ENCODE peak calls at places on chromosomes 6 and 20, in six cellular contexts. C, L, X, E, O and D are unnamed samples.

GRCh38 chr20:51493346-51493791 is 49.1 kb downstream of the NFATC2 start:
- DNase-seq in C (no peak), L (no peak), X (no peak), E (no peak), O (no peak), D (no peak)

GRCh38 chr6:28252507-28252975 is 472 bp upstream of the ZKSCAN4 start:
- DNase-seq in C (no peak), L (no peak), X (no peak), E (no peak), O (peak), D (no peak)

GRCh38 chr6:88008821-88009220 is 38.8 kb upstream of the SPACA1 start:
- DNase-seq in C (no peak), L (no peak), X (no peak), E (no peak), O (no peak), D (no peak)

GRCh38 chr6:106730672-106731071 is 101.3 kb downstream of the QRSL1 start:
- DNase-seq in C (no peak), L (peak), X (no peak), E (no peak), O (no peak), D (no peak)

GRCh38 chr6:37691904-37692806 is 5.5 kb downstream of the MDGA1 start:
- DNase-seq in C (peak), L (peak), X (peak), E (peak), O (peak), D (peak)

GRCh38 chr20:8721098-8721497 is 347.8 kb upstream of the PLCB4 start:
- DNase-seq in C (no peak), L (peak), X (peak), E (no peak), O (peak), D (peak)

GRCh38 chr6:56374841-56375369 is 127.5 kb upstream of the COL21A1 start:
- DNase-seq in C (peak), L (no peak), X (peak), E (no peak), O (no peak), D (peak)

GRCh38 chr20:9281770-9282169 is 212.9 kb downstream of the PLCB4 start:
- DNase-seq in C (no peak), L (no peak), X (no peak), E (no peak), O (no peak), D (no peak)

GRCh38 chr20:31484001-31484400 is 8.9 kb downstream of the REM1 start:
- DNase-seq in C (peak), L (no peak), X (no peak), E (no peak), O (no peak), D (peak)

GRCh38 chr6:125421853-125422252 is 120.1 kb upstream of the HDDC2 start:
- DNase-seq in C (no peak), L (no peak), X (no peak), E (peak), O (no peak), D (no peak)

GRCh38 chr6:32290886-32291450 is 67.1 kb upstream of the NOTCH4 start:
- DNase-seq in C (no peak), L (no peak), X (no peak), E (no peak), O (no peak), D (no peak)

GRCh38 chr6:1418471-1419191 is 29.3 kb downstream of the FOXF2 start:
- DNase-seq in C (no peak), L (no peak), X (no peak), E (no peak), O (peak), D (no peak)

GRCh38 chr20:33273117-33273851 is 9.7 kb upstream of the BPIFB1 start:
- DNase-seq in C (no peak), L (peak), X (no peak), E (no peak), O (no peak), D (no peak)

GRCh38 chr6:21587925-21588811 is 5.4 kb upstream of the SOX4 start:
- DNase-seq in C (peak), L (peak), X (peak), E (peak), O (peak), D (peak)
- TF ChIP-seq POLR2A in C (no peak), L (no peak), X (no peak), E (no peak), O (peak), D (no peak)

DNA sequence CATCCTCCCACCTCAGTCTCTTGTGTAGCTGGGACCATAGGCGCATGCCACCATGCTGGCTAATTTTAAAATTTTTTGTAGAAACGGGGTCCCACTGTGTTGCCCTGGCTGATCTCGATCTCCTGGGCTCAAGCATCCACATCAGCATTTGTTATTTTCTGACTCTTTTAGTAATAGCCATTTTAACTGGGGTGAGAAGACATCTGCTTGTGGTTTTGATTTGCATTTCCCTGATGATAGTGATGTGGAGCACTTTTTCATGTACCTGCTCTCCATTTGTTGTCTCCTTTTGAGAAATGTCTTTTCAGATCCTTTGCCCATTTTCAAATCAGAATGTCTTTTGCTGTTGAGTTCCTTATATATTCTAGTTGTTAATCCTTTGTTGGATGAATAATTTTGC is 22.2 kb upstream of the TULP4 start:
- DNase-seq in C (no peak), L (no peak), X (no peak), E (no peak), O (no peak), D (no peak)
- H3K4me3 ChIP-seq in C (no peak), L (no peak), X (no peak), E (no peak), O (no peak), D (no peak)

GRCh38 chr6:146785001-146785585 is 186.3 kb downstream of the ADGB start:
- DNase-seq in C (no peak), L (no peak), X (no peak), E (no peak), O (peak), D (no peak)
- TF ChIP-seq CTCF in C (no peak), L (no peak), X (no peak), E (peak), O (peak), D (no peak)

DNA sequence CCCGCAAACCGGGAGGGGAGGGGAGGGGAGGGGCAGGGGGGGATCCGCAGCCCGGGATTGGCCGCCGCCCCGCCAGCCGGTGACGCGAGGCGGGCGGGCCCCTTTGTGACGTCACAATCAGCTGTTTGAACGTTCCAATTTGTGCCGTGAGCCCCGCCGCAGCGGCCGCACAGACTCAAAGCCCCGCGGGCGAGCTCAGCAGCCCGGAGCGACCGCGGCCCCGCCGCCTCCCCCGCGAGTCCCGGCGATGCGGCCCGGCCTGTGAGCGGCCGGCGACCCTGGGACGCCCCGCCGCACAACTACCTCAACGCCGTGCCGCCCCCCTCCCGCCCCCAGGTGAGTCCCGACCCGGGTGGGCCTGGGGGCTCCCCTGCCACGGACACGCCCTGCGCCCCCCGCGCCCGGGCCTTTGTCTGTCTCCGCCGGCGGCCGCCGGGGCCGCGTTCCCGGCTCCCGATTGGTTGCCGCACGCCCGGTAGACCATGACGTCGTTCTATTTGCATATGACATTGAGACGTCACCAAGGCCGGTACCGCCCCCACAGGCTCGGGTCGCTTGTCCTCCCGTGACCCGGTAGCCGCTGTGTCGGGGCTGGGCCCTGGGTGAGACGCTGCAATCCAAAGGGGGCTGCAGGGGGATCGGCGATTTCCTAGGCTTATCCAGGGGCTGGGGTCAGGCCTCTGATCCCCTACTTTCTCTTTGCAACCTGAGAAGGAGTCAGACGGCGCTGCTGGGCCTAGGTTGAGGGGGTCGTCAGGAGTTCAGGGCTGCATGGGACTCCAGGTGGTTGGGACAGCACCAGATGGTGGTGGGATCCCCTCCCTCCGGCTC is at the start of gene TP53INP2:
- DNase-seq in C (peak), L (peak), X (peak), E (peak), O (peak), D (peak)
- TF ChIP-seq POLR2A in C (peak), L (no peak), X (peak), E (peak), O (peak), D (no peak)